ENCODE peak calls at places on chromosomes 3 and 15, in five cellular contexts. W, C, E, A and H are unnamed samples.

GRCh38 chr15:89381888-89382287 is 47.3 kb upstream of the POLG start:
- DNase-seq in A (no peak), E (no peak), C (no peak), W (no peak), H (no peak)

GRCh38 chr3:127064391-127065137 is 81.6 kb downstream of the PLXNA1 start:
- DNase-seq in E (no peak), W (no peak), C (no peak), A (no peak), H (no peak)

GRCh38 chr3:45946875-45947274 is 3.6 kb downstream of the CXCR6 start:
- DNase-seq in W (no peak), E (no peak), A (no peak), C (no peak), H (no peak)

GRCh38 chr3:4986175-4986610 is 7.0 kb downstream of the BHLHE40 start:
- DNase-seq in E (no peak), C (no peak), W (no peak), A (no peak), H (no peak)

GRCh38 chr3:141337523-141337854 is 30.8 kb upstream of the ZBTB38 start:
- DNase-seq in W (no peak), E (no peak), A (no peak), C (no peak), H (no peak)

GRCh38 chr3:127066635-127067034 is 83.7 kb downstream of the PLXNA1 start:
- DNase-seq in W (no peak), A (no peak), C (no peak), E (no peak), H (no peak)

GRCh38 chr3:42503957-42504333 is 1.5 kb downstream of the VIPR1 start:
- DNase-seq in E (no peak), C (no peak), A (no peak), W (no peak), H (no peak)

GRCh38 chr3:128576290-128576689 is 74.3 kb downstream of the RPN1 start:
- DNase-seq in E (no peak), A (no peak), C (no peak), W (no peak), H (no peak)

GRCh38 chr3:123571973-123572365 is 12.9 kb downstream of the HACD2 start:
- DNase-seq in A (no peak), W (no peak), E (no peak), C (no peak), H (no peak)

GRCh38 chr15:72339777-72340177 is 19.8 kb upstream of the CELF6 start:
- DNase-seq in C (no peak), A (peak; percentile 12), E (peak; percentile 98), W (no peak), H (no peak)

GRCh38 chr3:13575459-13576061 is 26.6 kb downstream of the FBLN2 start:
- DNase-seq in W (no peak), E (no peak), C (no peak), A (no peak), H (no peak)

GRCh38 chr3:186938716-186939115 is 8.4 kb downstream of the ST6GAL1 start:
- DNase-seq in E (no peak), C (no peak), A (no peak), W (no peak), H (no peak)

GRCh38 chr15:71186267-71186666 is 71.0 kb downstream of the THSD4 start:
- DNase-seq in E (no peak), A (no peak), W (no peak), C (no peak), H (no peak)

GRCh38 chr3:166351461-166351860 is 514.2 kb upstream of the BCHE start:
- DNase-seq in E (no peak), A (no peak), C (no peak), W (no peak), H (no peak)

GRCh38 chr3:156379327-156379726 is 175.6 kb downstream of the SSR3 start:
- DNase-seq in C (no peak), W (no peak), A (no peak), E (no peak), H (no peak)

GRCh38 chr3:142603340-142603730 is 7.1 kb downstream of the PLS1 start:
- DNase-seq in W (no peak), C (no peak), A (no peak), E (no peak), H (no peak)